ENCODE peak calls at places on chromosomes 4 and X, in seven cellular contexts. A, P, O, X, T, R and G are unnamed samples.

GRCh38 chrX:36609653-36610585 is 398.2 kb upstream of the FAM47C start:
- DNase-seq in A (no peak), P (peak; percentile 52), O (no peak), X (no peak), T (no peak), R (peak; percentile 1), G (no peak)

GRCh38 chr4:78068481-78068880 is 11.4 kb downstream of the FRAS1 start:
- DNase-seq in A (no peak), P (no peak), O (no peak), X (no peak), T (no peak), R (no peak), G (no peak)

GRCh38 chrX:49226946-49227345 is 6.2 kb downstream of the CACNA1F start:
- DNase-seq in A (no peak), P (no peak), O (no peak), X (no peak), T (no peak), R (no peak), G (no peak)

GRCh38 chr4:114921790-114922581 is 191.4 kb downstream of the NDST4 start:
- DNase-seq in A (no peak), P (no peak), O (no peak), X (no peak), T (no peak), R (no peak), G (no peak)

GRCh38 chrX:38400401-38400910 is 48.1 kb downstream of the OTC start:
- DNase-seq in A (no peak), P (no peak), O (no peak), X (no peak), T (no peak), R (no peak), G (no peak)

GRCh38 chr4:71595576-71596108 is 188.2 kb downstream of the GC start:
- DNase-seq in A (no peak), P (no peak), O (no peak), X (no peak), T (no peak), R (no peak), G (no peak)

GRCh38 chr4:7868430-7868775 is 71.3 kb downstream of the AFAP1 start:
- DNase-seq in A (no peak), P (no peak), O (no peak), X (no peak), T (no peak), R (no peak), G (no peak)

GRCh38 chrX:22164770-22165388 is 107.8 kb upstream of the CBLL2 start:
- DNase-seq in A (no peak), P (peak; percentile 55), O (no peak), X (no peak), T (no peak), R (peak; percentile 36), G (no peak)

GRCh38 chr4:63296773-63297172 is 1112.5 kb downstream of the TECRL start:
- DNase-seq in A (no peak), P (no peak), O (peak; percentile 15), X (no peak), T (no peak), R (no peak), G (no peak)

GRCh38 chr4:90030953-90031352 is 96.2 kb upstream of the CCSER1 start:
- DNase-seq in A (peak; percentile 10), P (no peak), O (peak; percentile 41), X (no peak), T (no peak), R (no peak), G (no peak)

GRCh38 chrX:154298312-154298711 is 2.7 kb downstream of the TKTL1 start:
- DNase-seq in A (no peak), P (no peak), O (no peak), X (no peak), T (no peak), R (no peak), G (no peak)

GRCh38 chrX:69127466-69127865 is 37.8 kb downstream of the PJA1 start:
- DNase-seq in A (no peak), P (peak; percentile 48), O (no peak), X (no peak), T (no peak), R (no peak), G (no peak)

GRCh38 chrX:16204538-16204937 is 37.3 kb downstream of the MAGEB17 start:
- DNase-seq in A (no peak), P (no peak), O (no peak), X (peak; percentile 22), T (no peak), R (no peak), G (no peak)

GRCh38 chrX:9494806-9495205 is 29.9 kb downstream of the TBL1X start:
- DNase-seq in A (no peak), P (no peak), O (peak; percentile 43), X (no peak), T (no peak), R (peak; percentile 41), G (no peak)

GRCh38 chr4:4859010-4859798 is at the start of gene MSX1:
- DNase-seq in A (peak; percentile 73), P (peak; percentile 50), O (peak; percentile 94), X (peak; percentile 82), T (peak; percentile 81), R (peak; percentile 75), G (no peak)

GRCh38 chrX:30712214-30712613 is 59.0 kb downstream of the GK start:
- DNase-seq in A (no peak), P (no peak), O (no peak), X (no peak), T (no peak), R (no peak), G (no peak)

GRCh38 chr4:1048781-1049590 is 37.6 kb downstream of the FGFRL1 start:
- DNase-seq in A (no peak), P (no peak), O (no peak), X (no peak), T (peak; percentile 11), R (no peak), G (no peak)

DNA sequence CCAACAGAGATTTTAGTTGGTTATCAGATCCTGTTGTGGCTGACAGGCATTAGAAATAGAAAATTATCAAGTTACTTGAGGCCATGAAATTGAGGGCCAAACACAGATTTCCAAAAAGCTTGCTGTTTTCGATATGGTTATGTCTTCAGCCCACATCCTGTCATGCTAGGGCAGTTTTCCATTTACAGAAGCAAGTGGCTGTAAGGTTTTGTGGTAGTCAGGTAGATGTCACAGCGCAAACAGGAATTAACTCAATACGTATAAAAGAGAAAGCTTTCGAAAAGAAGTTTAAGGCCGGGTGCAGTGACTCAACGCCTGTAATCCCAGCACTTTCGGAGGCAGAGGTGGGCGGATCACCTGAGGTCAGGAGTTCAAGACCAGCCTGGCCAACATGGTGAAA is 104.6 kb downstream of the DMD start:
- DNase-seq in A (no peak), P (no peak), O (no peak), X (no peak), T (no peak), R (no peak), G (no peak)
- H3K27me3 ChIP-seq in A (no peaks in the 10 kb centered on the region), P (no peaks in the 10 kb centered on the region), O (no peaks in the 10 kb centered on the region), X (no peaks in the 10 kb centered on the region), T (no peaks in the 10 kb centered on the region), R (no peaks in the 10 kb centered on the region), G (no peaks in the 10 kb centered on the region)

GRCh38 chrX:47564438-47565085 is 3.6 kb downstream of the ARAF start:
- DNase-seq in A (no peak), P (no peak), O (no peak), X (no peak), T (no peak), R (no peak), G (no peak)

GRCh38 chrX:47563801-47564315 is 2.9 kb downstream of the ARAF start:
- DNase-seq in A (no peak), P (no peak), O (no peak), X (no peak), T (no peak), R (peak; percentile 76), G (no peak)

GRCh38 chrX:47561653-47562151 is 697 bp downstream of the ARAF start:
- DNase-seq in A (no peak), P (no peak), O (no peak), X (no peak), T (no peak), R (no peak), G (no peak)

GRCh38 chrX:47560831-47561652 is at the start of gene ARAF:
- DNase-seq in A (peak; percentile 98), P (peak; percentile 92), O (peak; percentile 95), X (peak; percentile 97), T (peak; percentile 97), R (peak; percentile 99), G (peak; percentile 94)

GRCh38 chrX:47562615-47563243 is 1.7 kb downstream of the ARAF start:
- DNase-seq in A (peak; percentile 47), P (no peak), O (no peak), X (no peak), T (no peak), R (no peak), G (no peak)
- TF ChIP-seq CTCF in A (peak; percentile 47), P (no peak), O (peak; percentile 27), X (no peak), T (no peak), R (peak; percentile 53), G (peak; percentile 18)

GRCh38 chr4:121072836-121073362 is 564 bp upstream of the NDNF start:
- DNase-seq in A (peak; percentile 5), P (no peak), O (peak; percentile 34), X (no peak), T (no peak), R (no peak), G (no peak)
- H3K4me3 ChIP-seq in A (peak overlapping the region; percentile 38), P (no peak overlapping the region), O (peak overlapping the region; percentile 90), X (no peak overlapping the region), T (peak overlapping the region; percentile 54), R (peak overlapping the region; percentile 25), G (peak overlapping the region; percentile 48)

GRCh38 chrX:1500701-1501624 is 36.0 kb downstream of the P2RY8 start:
- DNase-seq in A (no peak), P (no peak), O (no peak), X (no peak), T (no peak), R (no peak), G (no peak)
- H3K27me3 ChIP-seq in A (no peaks in the 10 kb centered on the region), P (no peaks in the 10 kb centered on the region), O (no peaks in the 10 kb centered on the region), X (no peaks in the 10 kb centered on the region), T (no peaks in the 10 kb centered on the region), R (no peaks in the 10 kb centered on the region), G (no peaks in the 10 kb centered on the region)

DNA sequence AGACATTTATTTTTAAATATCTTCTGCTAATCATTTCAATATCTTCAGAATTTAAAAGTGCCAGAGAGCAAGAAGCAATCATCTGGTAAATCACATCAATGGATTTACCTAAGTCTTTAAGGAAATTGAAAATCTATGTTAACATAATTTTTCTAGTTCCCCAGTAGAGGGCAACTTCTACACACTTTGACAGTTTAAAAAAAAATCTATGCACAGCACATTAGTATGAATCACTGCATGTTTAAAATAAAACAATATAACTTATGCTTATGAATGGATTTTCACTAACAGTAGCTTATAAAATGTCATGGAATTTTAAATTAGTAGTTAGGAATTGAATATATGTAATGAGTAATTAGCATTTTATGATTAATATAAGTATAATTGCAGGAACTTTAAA is 126.5 kb downstream of the REELD1 start:
- DNase-seq in A (peak; percentile 37), P (no peak), O (no peak), X (no peak), T (no peak), R (peak; percentile 54), G (no peak)
- TF ChIP-seq CTCF in A (peak; percentile 5), P (peak; percentile 69), O (peak; percentile 60), X (no peak), T (no peak), R (peak; percentile 62), G (peak; percentile 38)

GRCh38 chr4:140353836-140354235 is 19.6 kb upstream of the SCOC start:
- DNase-seq in A (no peak), P (no peak), O (no peak), X (no peak), T (no peak), R (no peak), G (no peak)
- H3K4me3 ChIP-seq in A (no peak overlapping the region), P (no peak overlapping the region), O (no peak overlapping the region), X (no peak overlapping the region), T (no peak overlapping the region), R (no peak overlapping the region), G (no peak overlapping the region)